ENCODE peak calls at places on chromosomes 6 and 20, in four cellular contexts. One of them, this sample, is unnamed.

GRCh38 chr6:150575840-150576239 is 23.8 kb upstream of the PLEKHG1 start:
- DNase-seq in CD8-positive, alpha-beta T cell: no peak
- DNase-seq in tibial nerve: no peak
- DNase-seq in endothelial cell: no peak
- DNase-seq in this sample: no peak

GRCh38 chr6:48101277-48101676 is 9.7 kb downstream of the PTCHD4 start:
- DNase-seq in CD8-positive, alpha-beta T cell: no peak
- DNase-seq in tibial nerve: no peak
- DNase-seq in endothelial cell: no peak
- DNase-seq in this sample: no peak

GRCh38 chr6:100457251-100457990 is 7.3 kb downstream of the SIM1 start:
- DNase-seq in CD8-positive, alpha-beta T cell: no peak
- DNase-seq in tibial nerve: no peak
- DNase-seq in endothelial cell: peak; percentile 17
- DNase-seq in this sample: peak; percentile 41

GRCh38 chr20:4272225-4272624 is 256.9 kb upstream of the RNF24 start:
- DNase-seq in CD8-positive, alpha-beta T cell: no peak
- DNase-seq in tibial nerve: no peak
- DNase-seq in endothelial cell: no peak
- DNase-seq in this sample: no peak

GRCh38 chr6:118307581-118307980 is 240.5 kb upstream of the PLN start:
- DNase-seq in CD8-positive, alpha-beta T cell: no peak
- DNase-seq in tibial nerve: no peak
- DNase-seq in endothelial cell: no peak
- DNase-seq in this sample: no peak

GRCh38 chr6:46465294-46466165 is 25.7 kb downstream of the RCAN2 start:
- DNase-seq in CD8-positive, alpha-beta T cell: no peak
- DNase-seq in tibial nerve: no peak
- DNase-seq in endothelial cell: no peak
- DNase-seq in this sample: no peak

GRCh38 chr6:43972915-43973304 is 154.3 kb downstream of the MRPL14 start:
- DNase-seq in CD8-positive, alpha-beta T cell: no peak
- DNase-seq in tibial nerve: peak; percentile 37
- DNase-seq in endothelial cell: no peak
- DNase-seq in this sample: peak; percentile 44

GRCh38 chr6:101435028-101435427 is 41.5 kb downstream of the GRIK2 start:
- DNase-seq in CD8-positive, alpha-beta T cell: no peak
- DNase-seq in tibial nerve: no peak
- DNase-seq in endothelial cell: no peak
- DNase-seq in this sample: no peak

GRCh38 chr6:72418495-72418894 is 203.4 kb upstream of the KCNQ5 start:
- DNase-seq in CD8-positive, alpha-beta T cell: no peak
- DNase-seq in tibial nerve: no peak
- DNase-seq in endothelial cell: no peak
- DNase-seq in this sample: no peak

GRCh38 chr6:21666200-21666671 is 72.7 kb downstream of the SOX4 start:
- DNase-seq in CD8-positive, alpha-beta T cell: no peak
- DNase-seq in tibial nerve: no peak
- DNase-seq in endothelial cell: peak; percentile 44
- DNase-seq in this sample: peak; percentile 48

GRCh38 chr6:35392111-35392702 is 49.8 kb downstream of the PPARD start:
- DNase-seq in CD8-positive, alpha-beta T cell: no peak
- DNase-seq in tibial nerve: no peak
- DNase-seq in endothelial cell: no peak
- DNase-seq in this sample: peak; percentile 61

GRCh38 chr6:68343901-68344300 is 291.2 kb upstream of the ADGRB3 start:
- DNase-seq in CD8-positive, alpha-beta T cell: no peak
- DNase-seq in tibial nerve: peak; percentile 20
- DNase-seq in endothelial cell: peak; percentile 68
- DNase-seq in this sample: no peak

GRCh38 chr6:160036790-160037206 is 67.9 kb downstream of the IGF2R start:
- DNase-seq in CD8-positive, alpha-beta T cell: no peak
- DNase-seq in tibial nerve: peak; percentile 41
- DNase-seq in endothelial cell: no peak
- DNase-seq in this sample: no peak

GRCh38 chr6:25898289-25898977 is 24.4 kb upstream of the SLC17A3 start:
- DNase-seq in CD8-positive, alpha-beta T cell: no peak
- DNase-seq in tibial nerve: no peak
- DNase-seq in endothelial cell: no peak
- DNase-seq in this sample: no peak

GRCh38 chr6:33639559-33639958 is 18.4 kb downstream of the ITPR3 start:
- DNase-seq in CD8-positive, alpha-beta T cell: no peak
- DNase-seq in tibial nerve: no peak
- DNase-seq in endothelial cell: no peak
- DNase-seq in this sample: no peak

GRCh38 chr20:3541887-3542721 is 71.3 kb downstream of the ATRN start:
- DNase-seq in CD8-positive, alpha-beta T cell: no peak
- DNase-seq in tibial nerve: no peak
- DNase-seq in endothelial cell: no peak
- DNase-seq in this sample: no peak

GRCh38 chr20:44610313-44610965 is 28.1 kb downstream of the PKIG start:
- DNase-seq in CD8-positive, alpha-beta T cell: no peak
- DNase-seq in tibial nerve: no peak
- DNase-seq in endothelial cell: no peak
- DNase-seq in this sample: no peak
- TF ChIP-seq CTCF in CD8-positive, alpha-beta T cell: peak; percentile 5
- TF ChIP-seq CTCF in tibial nerve: no peak
- TF ChIP-seq CTCF in endothelial cell: peak; percentile 24
- TF ChIP-seq CTCF in this sample: no peak

DNA sequence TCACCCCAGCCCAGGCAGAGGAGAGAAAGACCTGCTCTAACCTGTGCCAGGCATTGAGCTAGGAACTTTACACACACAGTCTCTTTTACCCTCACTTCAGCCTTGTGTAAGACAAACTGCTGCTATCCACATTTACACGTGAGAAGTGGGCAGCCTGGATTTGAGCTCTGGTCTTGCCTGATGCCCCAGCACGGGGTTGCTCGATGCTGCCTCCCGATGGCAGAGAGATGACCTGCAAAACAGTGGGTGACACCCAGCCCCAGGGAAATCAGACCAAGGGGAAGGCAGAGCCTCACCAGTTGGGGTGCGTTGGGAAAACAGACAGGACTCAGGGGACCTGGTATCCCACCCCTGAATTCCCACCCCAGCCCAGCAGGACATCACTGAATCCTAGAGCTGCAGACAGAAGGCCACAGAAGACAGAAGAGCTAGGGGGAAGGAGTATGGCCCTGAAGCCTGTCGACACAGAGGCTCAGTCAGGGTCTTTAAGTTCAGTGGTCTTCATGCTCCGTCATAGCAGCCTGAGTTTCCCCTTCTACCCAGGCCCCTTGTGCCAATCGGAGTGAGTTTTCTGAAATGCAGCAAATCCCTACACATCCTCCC is 990 bp downstream of the BPI start:
- DNase-seq in CD8-positive, alpha-beta T cell: no peak
- DNase-seq in tibial nerve: no peak
- DNase-seq in endothelial cell: peak; percentile 56
- DNase-seq in this sample: no peak
- TF ChIP-seq CTCF in CD8-positive, alpha-beta T cell: no peak
- TF ChIP-seq CTCF in tibial nerve: peak; percentile 49
- TF ChIP-seq CTCF in endothelial cell: peak; percentile 46
- TF ChIP-seq CTCF in this sample: no peak

DNA sequence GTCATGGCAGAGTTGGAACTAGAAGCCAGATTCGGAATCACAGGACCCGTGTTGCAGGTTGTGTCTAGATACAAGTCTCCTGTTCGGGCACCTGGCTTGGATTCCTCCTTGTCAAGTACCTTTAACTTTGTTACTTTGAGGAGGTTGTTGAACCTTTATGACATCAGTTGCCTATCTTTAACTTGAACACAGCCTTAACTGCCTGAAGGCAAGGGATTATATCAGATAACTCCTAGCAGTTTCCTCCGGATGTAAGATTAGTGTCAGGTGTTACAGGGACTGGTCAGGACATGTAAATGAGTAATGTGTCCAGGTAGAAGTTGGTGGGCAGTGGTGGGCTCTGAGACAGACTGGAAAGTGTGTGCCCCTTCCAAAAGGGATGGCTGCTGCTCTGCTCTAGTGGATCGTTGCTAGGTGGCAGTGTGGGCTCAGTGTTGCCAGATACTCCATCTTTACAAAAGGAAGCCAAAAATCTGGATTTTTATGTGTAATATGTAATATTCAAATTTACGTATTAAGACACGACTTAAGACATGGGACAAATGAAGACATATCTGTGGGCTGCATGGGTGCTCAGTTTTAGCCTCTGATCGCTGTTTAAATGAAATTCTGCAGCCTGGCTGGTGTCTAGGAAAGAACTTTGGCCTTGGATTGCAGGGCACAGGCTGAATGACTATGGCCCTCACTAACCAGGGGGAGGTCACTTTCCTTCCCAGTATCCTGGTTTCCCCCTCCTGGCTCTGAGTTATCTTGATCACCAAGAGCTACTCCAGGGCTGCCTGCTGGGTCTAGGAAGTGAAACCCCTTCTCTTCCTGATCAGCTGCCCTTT is 27.1 kb downstream of the CHMP4B start:
- DNase-seq in CD8-positive, alpha-beta T cell: no peak
- DNase-seq in tibial nerve: no peak
- DNase-seq in endothelial cell: no peak
- DNase-seq in this sample: no peak
- TF ChIP-seq CTCF in CD8-positive, alpha-beta T cell: no peak
- TF ChIP-seq CTCF in tibial nerve: no peak
- TF ChIP-seq CTCF in endothelial cell: no peak
- TF ChIP-seq CTCF in this sample: no peak

DNA sequence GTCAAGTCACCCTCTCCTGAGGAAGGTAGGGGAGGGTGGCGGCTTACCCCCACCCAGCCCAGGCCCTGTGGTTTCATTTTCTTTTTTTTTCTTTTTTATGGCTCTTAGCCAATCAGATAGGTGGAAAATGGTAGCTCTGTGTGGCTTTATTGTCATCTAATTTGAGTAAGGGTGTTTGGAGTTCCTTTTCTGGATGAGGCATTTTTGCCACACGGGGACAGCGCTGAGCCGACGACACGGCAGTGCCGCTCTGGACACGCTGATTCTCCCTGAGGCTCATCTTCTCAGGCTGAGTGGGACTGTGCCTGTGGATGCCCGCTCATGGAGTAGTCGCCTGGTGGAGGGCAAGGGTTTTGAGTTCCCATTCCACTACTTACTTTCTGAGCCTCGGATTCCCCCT is 37.6 kb upstream of the ANGPT4 start:
- DNase-seq in CD8-positive, alpha-beta T cell: no peak
- DNase-seq in tibial nerve: no peak
- DNase-seq in endothelial cell: peak; percentile 43
- DNase-seq in this sample: no peak
- TF ChIP-seq CTCF in CD8-positive, alpha-beta T cell: no peak
- TF ChIP-seq CTCF in tibial nerve: no peak
- TF ChIP-seq CTCF in endothelial cell: no peak
- TF ChIP-seq CTCF in this sample: no peak